ENCODE peak calls at places on chromosomes 1 and 21, in eight cellular contexts. One of them, this sample, is unnamed. For H3K36me3, the result is how much of the 10 kb centered on the place peaks cover.

GRCh38 chr1:226799634-226800281 is 60.7 kb upstream of the ITPKB start:
- DNase-seq in fibroblast of lung: no peak
- DNase-seq in SJSA1: no peak
- DNase-seq in GM06990: no peak
- DNase-seq in adipocyte: no peak
- DNase-seq in HAP-1: no peak
- DNase-seq in CD8-positive, alpha-beta memory T cell: no peak
- DNase-seq in cardiac muscle cell: peak
- DNase-seq in this sample: no peak

GRCh38 chr1:35576061-35576765 is 3.1 kb downstream of the TFAP2E start:
- DNase-seq in fibroblast of lung: no peak
- DNase-seq in SJSA1: no peak
- DNase-seq in GM06990: no peak
- DNase-seq in adipocyte: no peak
- DNase-seq in HAP-1: no peak
- DNase-seq in CD8-positive, alpha-beta memory T cell: no peak
- DNase-seq in cardiac muscle cell: no peak
- DNase-seq in this sample: no peak

GRCh38 chr1:1122981-1123480 is 7.1 kb upstream of the C1orf159 start:
- DNase-seq in fibroblast of lung: no peak
- DNase-seq in SJSA1: no peak
- DNase-seq in GM06990: no peak
- DNase-seq in adipocyte: no peak
- DNase-seq in HAP-1: no peak
- DNase-seq in CD8-positive, alpha-beta memory T cell: peak
- DNase-seq in cardiac muscle cell: no peak
- DNase-seq in this sample: no peak

GRCh38 chr1:154870117-154870571 is at the start of gene KCNN3:
- DNase-seq in fibroblast of lung: peak
- DNase-seq in SJSA1: peak
- DNase-seq in GM06990: peak
- DNase-seq in adipocyte: peak
- DNase-seq in HAP-1: peak
- DNase-seq in CD8-positive, alpha-beta memory T cell: peak
- DNase-seq in cardiac muscle cell: peak
- DNase-seq in this sample: peak

GRCh38 chr1:245874942-245875580 is 632.0 kb downstream of the SMYD3 start:
- DNase-seq in fibroblast of lung: peak
- DNase-seq in SJSA1: peak
- DNase-seq in GM06990: no peak
- DNase-seq in adipocyte: peak
- DNase-seq in HAP-1: no peak
- DNase-seq in CD8-positive, alpha-beta memory T cell: no peak
- DNase-seq in cardiac muscle cell: peak
- DNase-seq in this sample: no peak

GRCh38 chr1:107483949-107484348 is 343.1 kb downstream of the NTNG1 start:
- DNase-seq in fibroblast of lung: no peak
- DNase-seq in SJSA1: no peak
- DNase-seq in GM06990: no peak
- DNase-seq in adipocyte: no peak
- DNase-seq in HAP-1: no peak
- DNase-seq in CD8-positive, alpha-beta memory T cell: no peak
- DNase-seq in cardiac muscle cell: no peak
- DNase-seq in this sample: no peak

GRCh38 chr1:231170875-231171274 is 9.0 kb downstream of the TRIM67 start:
- DNase-seq in fibroblast of lung: no peak
- DNase-seq in SJSA1: no peak
- DNase-seq in GM06990: no peak
- DNase-seq in adipocyte: no peak
- DNase-seq in HAP-1: no peak
- DNase-seq in CD8-positive, alpha-beta memory T cell: no peak
- DNase-seq in cardiac muscle cell: no peak
- DNase-seq in this sample: no peak

GRCh38 chr1:205780335-205780734 is 5.1 kb upstream of the RAB29 start:
- DNase-seq in fibroblast of lung: no peak
- DNase-seq in SJSA1: no peak
- DNase-seq in GM06990: no peak
- DNase-seq in adipocyte: no peak
- DNase-seq in HAP-1: no peak
- DNase-seq in CD8-positive, alpha-beta memory T cell: no peak
- DNase-seq in cardiac muscle cell: no peak
- DNase-seq in this sample: no peak

GRCh38 chr1:220487297-220487820 is 40.6 kb upstream of the MARK1 start:
- DNase-seq in fibroblast of lung: peak
- DNase-seq in SJSA1: no peak
- DNase-seq in GM06990: no peak
- DNase-seq in adipocyte: peak
- DNase-seq in HAP-1: no peak
- DNase-seq in CD8-positive, alpha-beta memory T cell: no peak
- DNase-seq in cardiac muscle cell: no peak
- DNase-seq in this sample: no peak

GRCh38 chr21:46208761-46209721 is 19.5 kb downstream of the LSS start:
- DNase-seq in fibroblast of lung: no peak
- DNase-seq in SJSA1: no peak
- DNase-seq in GM06990: no peak
- DNase-seq in adipocyte: no peak
- DNase-seq in HAP-1: no peak
- DNase-seq in CD8-positive, alpha-beta memory T cell: peak
- DNase-seq in cardiac muscle cell: no peak
- DNase-seq in this sample: no peak

GRCh38 chr21:33123396-33124120 is 53.6 kb downstream of the OLIG1 start:
- DNase-seq in fibroblast of lung: no peak
- DNase-seq in SJSA1: no peak
- DNase-seq in GM06990: no peak
- DNase-seq in adipocyte: no peak
- DNase-seq in HAP-1: no peak
- DNase-seq in CD8-positive, alpha-beta memory T cell: no peak
- DNase-seq in cardiac muscle cell: no peak
- DNase-seq in this sample: no peak

GRCh38 chr1:168767885-168768584 is 39.0 kb upstream of the DPT start:
- DNase-seq in fibroblast of lung: peak
- DNase-seq in SJSA1: no peak
- DNase-seq in GM06990: no peak
- DNase-seq in adipocyte: peak
- DNase-seq in HAP-1: no peak
- DNase-seq in CD8-positive, alpha-beta memory T cell: no peak
- DNase-seq in cardiac muscle cell: peak
- DNase-seq in this sample: no peak

GRCh38 chr1:29122662-29122986 is 1.1 kb downstream of the TMEM200B start:
- DNase-seq in fibroblast of lung: peak
- DNase-seq in SJSA1: no peak
- DNase-seq in GM06990: no peak
- DNase-seq in adipocyte: peak
- DNase-seq in HAP-1: no peak
- DNase-seq in CD8-positive, alpha-beta memory T cell: no peak
- DNase-seq in cardiac muscle cell: peak
- DNase-seq in this sample: no peak

GRCh38 chr1:22331618-22332017 is 120.0 kb upstream of the ZBTB40 start:
- DNase-seq in fibroblast of lung: no peak
- DNase-seq in SJSA1: no peak
- DNase-seq in GM06990: no peak
- DNase-seq in adipocyte: no peak
- DNase-seq in HAP-1: no peak
- DNase-seq in CD8-positive, alpha-beta memory T cell: no peak
- DNase-seq in cardiac muscle cell: no peak
- DNase-seq in this sample: no peak

GRCh38 chr1:3315991-3316943 is 138.2 kb upstream of the ARHGEF16 start:
- DNase-seq in fibroblast of lung: no peak
- DNase-seq in SJSA1: no peak
- DNase-seq in GM06990: no peak
- DNase-seq in adipocyte: no peak
- DNase-seq in HAP-1: no peak
- DNase-seq in CD8-positive, alpha-beta memory T cell: no peak
- DNase-seq in cardiac muscle cell: no peak
- DNase-seq in this sample: no peak

GRCh38 chr1:184387871-184388670 is 1.2 kb downstream of the C1orf21 start:
- DNase-seq in fibroblast of lung: peak
- DNase-seq in SJSA1: peak
- DNase-seq in GM06990: peak
- DNase-seq in adipocyte: peak
- DNase-seq in HAP-1: no peak
- DNase-seq in CD8-positive, alpha-beta memory T cell: peak
- DNase-seq in cardiac muscle cell: peak
- DNase-seq in this sample: no peak

GRCh38 chr1:223189903-223190724 is 47.1 kb upstream of the TLR5 start:
- DNase-seq in fibroblast of lung: no peak
- DNase-seq in SJSA1: peak
- DNase-seq in GM06990: peak
- DNase-seq in adipocyte: peak
- DNase-seq in HAP-1: no peak
- DNase-seq in CD8-positive, alpha-beta memory T cell: peak
- DNase-seq in cardiac muscle cell: no peak
- DNase-seq in this sample: no peak

GRCh38 chr1:234983554-234983911 is 145.1 kb downstream of the TOMM20 start:
- DNase-seq in fibroblast of lung: no peak
- DNase-seq in SJSA1: no peak
- DNase-seq in GM06990: no peak
- DNase-seq in adipocyte: no peak
- DNase-seq in HAP-1: no peak
- DNase-seq in CD8-positive, alpha-beta memory T cell: no peak
- DNase-seq in cardiac muscle cell: no peak
- DNase-seq in this sample: no peak

GRCh38 chr1:58819719-58820118 is 35.9 kb upstream of the JUN start:
- DNase-seq in fibroblast of lung: peak
- DNase-seq in SJSA1: peak
- DNase-seq in GM06990: no peak
- DNase-seq in adipocyte: no peak
- DNase-seq in HAP-1: no peak
- DNase-seq in CD8-positive, alpha-beta memory T cell: no peak
- DNase-seq in cardiac muscle cell: no peak
- DNase-seq in this sample: no peak

GRCh38 chr1:53319296-53320101 is 8.4 kb downstream of the LRP8 start:
- DNase-seq in fibroblast of lung: no peak
- DNase-seq in SJSA1: no peak
- DNase-seq in GM06990: no peak
- DNase-seq in adipocyte: no peak
- DNase-seq in HAP-1: no peak
- DNase-seq in CD8-positive, alpha-beta memory T cell: no peak
- DNase-seq in cardiac muscle cell: no peak
- DNase-seq in this sample: no peak

GRCh38 chr1:149962039-149962647 is 25.5 kb upstream of the MTMR11 start:
- DNase-seq in fibroblast of lung: peak
- DNase-seq in SJSA1: no peak
- DNase-seq in GM06990: no peak
- DNase-seq in adipocyte: peak
- DNase-seq in HAP-1: peak
- DNase-seq in CD8-positive, alpha-beta memory T cell: peak
- DNase-seq in cardiac muscle cell: peak
- DNase-seq in this sample: no peak
- H3K36me3 ChIP-seq in fibroblast of lung: under half
- H3K36me3 ChIP-seq in SJSA1: half or more
- H3K36me3 ChIP-seq in GM06990: under half
- H3K36me3 ChIP-seq in adipocyte: half or more
- H3K36me3 ChIP-seq in HAP-1: under half
- H3K36me3 ChIP-seq in CD8-positive, alpha-beta memory T cell: under half
- H3K36me3 ChIP-seq in cardiac muscle cell: half or more
- H3K36me3 ChIP-seq in this sample: under half

DNA sequence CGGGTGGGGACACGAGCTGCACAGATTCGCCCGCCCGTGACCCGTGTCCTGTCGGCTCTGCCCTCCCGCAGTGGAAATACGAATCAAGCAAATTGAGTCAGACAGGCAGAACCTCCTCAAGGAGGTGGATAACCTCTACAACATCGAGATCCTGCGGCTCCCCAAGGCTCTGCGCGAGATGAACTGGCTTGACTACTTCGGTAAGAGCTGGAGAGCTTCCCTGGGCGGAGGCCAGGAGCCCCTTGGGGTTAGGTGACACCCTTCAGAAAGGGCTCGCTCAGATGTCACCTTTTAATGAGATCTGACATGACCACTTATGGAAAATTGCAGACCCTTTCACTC is 489 bp downstream of the CDCA8 start:
- DNase-seq in fibroblast of lung: no peak
- DNase-seq in SJSA1: no peak
- DNase-seq in GM06990: no peak
- DNase-seq in adipocyte: no peak
- DNase-seq in HAP-1: no peak
- DNase-seq in CD8-positive, alpha-beta memory T cell: no peak
- DNase-seq in cardiac muscle cell: no peak
- DNase-seq in this sample: no peak
- H3K36me3 ChIP-seq in fibroblast of lung: under half
- H3K36me3 ChIP-seq in SJSA1: half or more
- H3K36me3 ChIP-seq in GM06990: under half
- H3K36me3 ChIP-seq in adipocyte: under half
- H3K36me3 ChIP-seq in HAP-1: under half
- H3K36me3 ChIP-seq in CD8-positive, alpha-beta memory T cell: under half
- H3K36me3 ChIP-seq in cardiac muscle cell: under half
- H3K36me3 ChIP-seq in this sample: under half

DNA sequence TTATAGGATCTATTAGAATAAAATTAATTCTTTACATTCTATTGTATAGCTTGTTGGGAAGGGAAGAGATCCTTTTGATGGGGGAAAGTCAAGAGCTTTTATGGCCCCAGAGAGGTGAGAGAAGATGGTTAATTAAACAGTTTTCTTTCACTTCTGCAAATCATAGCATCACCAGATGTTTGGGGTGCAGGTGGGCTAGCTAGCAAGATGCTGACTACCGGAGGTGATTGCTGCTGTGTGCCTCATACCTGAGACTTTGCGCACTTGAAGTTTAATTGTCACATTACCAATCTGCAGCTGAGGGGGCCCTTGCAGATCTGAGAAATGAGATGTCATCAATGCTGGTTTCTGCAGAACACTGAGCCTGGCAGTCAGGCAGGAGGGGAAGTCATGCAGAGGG is 73.9 kb downstream of the SNRPE start:
- DNase-seq in fibroblast of lung: no peak
- DNase-seq in SJSA1: no peak
- DNase-seq in GM06990: no peak
- DNase-seq in adipocyte: no peak
- DNase-seq in HAP-1: no peak
- DNase-seq in CD8-positive, alpha-beta memory T cell: no peak
- DNase-seq in cardiac muscle cell: no peak
- DNase-seq in this sample: no peak
- H3K36me3 ChIP-seq in fibroblast of lung: under half
- H3K36me3 ChIP-seq in SJSA1: under half
- H3K36me3 ChIP-seq in GM06990: under half
- H3K36me3 ChIP-seq in adipocyte: under half
- H3K36me3 ChIP-seq in HAP-1: under half
- H3K36me3 ChIP-seq in CD8-positive, alpha-beta memory T cell: under half
- H3K36me3 ChIP-seq in cardiac muscle cell: under half
- H3K36me3 ChIP-seq in this sample: under half

DNA sequence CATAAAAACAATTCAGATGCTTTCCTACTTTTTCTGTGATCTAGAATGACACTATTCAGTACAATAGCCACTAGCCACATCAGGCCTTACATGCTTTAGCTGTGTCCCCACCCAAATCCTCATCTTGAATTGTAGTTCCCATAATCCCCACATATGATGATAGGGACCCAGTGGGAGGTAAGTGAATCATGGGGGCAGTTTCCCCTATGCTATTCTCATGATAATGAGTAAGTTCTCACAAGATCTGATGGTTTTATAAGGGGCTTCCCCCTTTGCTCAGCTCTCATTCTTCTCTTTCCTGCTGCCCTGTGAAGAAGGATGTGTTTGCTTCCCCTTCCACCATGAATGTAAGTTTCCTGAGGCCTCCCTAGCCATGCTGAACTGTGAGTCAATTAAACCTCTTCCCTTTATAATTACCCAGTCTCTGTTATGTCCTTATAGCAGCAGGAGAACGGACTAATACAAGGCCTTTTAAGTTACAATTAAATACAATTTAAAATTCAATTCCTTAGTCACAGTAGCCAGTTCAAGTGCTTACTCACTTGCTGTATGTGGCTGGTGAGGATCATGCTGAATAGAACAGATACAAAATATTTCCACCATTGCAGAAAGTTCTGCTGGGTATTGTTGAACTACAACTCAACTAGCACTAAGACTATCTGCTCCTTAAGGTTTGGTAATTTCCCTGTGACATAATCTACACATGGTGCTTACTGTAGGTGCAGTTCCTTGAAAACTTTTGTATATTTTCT is 106.7 kb downstream of the SCMH1 start:
- DNase-seq in fibroblast of lung: no peak
- DNase-seq in SJSA1: no peak
- DNase-seq in GM06990: no peak
- DNase-seq in adipocyte: no peak
- DNase-seq in HAP-1: no peak
- DNase-seq in CD8-positive, alpha-beta memory T cell: no peak
- DNase-seq in cardiac muscle cell: no peak
- DNase-seq in this sample: no peak
- H3K36me3 ChIP-seq in fibroblast of lung: under half
- H3K36me3 ChIP-seq in SJSA1: under half
- H3K36me3 ChIP-seq in GM06990: under half
- H3K36me3 ChIP-seq in adipocyte: under half
- H3K36me3 ChIP-seq in HAP-1: under half
- H3K36me3 ChIP-seq in CD8-positive, alpha-beta memory T cell: under half
- H3K36me3 ChIP-seq in cardiac muscle cell: under half
- H3K36me3 ChIP-seq in this sample: under half

This sample was measured in iPS DF 6.9.